ENCODE peak calls at places on chromosomes 1 and 21, in ten cellular contexts. One of them, this sample, is unnamed.

GRCh38 chr21:26587621-26588260 is 14.7 kb upstream of the CYYR1 start:
- DNase-seq in activated naive CD4-positive, alpha-beta T cell treated with Interleukin-2 at 50 U/mL for 16 hours: no peak
- DNase-seq in AG20443: peak
- DNase-seq in activated T-cell treated with anti-CD3 and anti-CD28 coated beads, Interleukin-2, amount 50 U/mL, for 1 hour: no peak
- DNase-seq in hepatocyte: peak
- DNase-seq in RPMI7951: peak
- DNase-seq in germinal center: no peak
- DNase-seq in omental fat pad: no peak
- DNase-seq in amniotic stem cell: peak
- DNase-seq in effector CD8-positive, alpha-beta T cell: no peak
- DNase-seq in this sample: no peak

GRCh38 chr1:89607888-89608626 is 24.9 kb upstream of the LRRC8C start:
- DNase-seq in activated naive CD4-positive, alpha-beta T cell treated with Interleukin-2 at 50 U/mL for 16 hours: peak
- DNase-seq in AG20443: no peak
- DNase-seq in activated T-cell treated with anti-CD3 and anti-CD28 coated beads, Interleukin-2, amount 50 U/mL, for 1 hour: peak
- DNase-seq in hepatocyte: no peak
- DNase-seq in RPMI7951: no peak
- DNase-seq in germinal center: no peak
- DNase-seq in omental fat pad: no peak
- DNase-seq in amniotic stem cell: no peak
- DNase-seq in effector CD8-positive, alpha-beta T cell: no peak
- DNase-seq in this sample: no peak

GRCh38 chr1:87329051-87329755 is 523 bp downstream of the LMO4 start:
- DNase-seq in activated naive CD4-positive, alpha-beta T cell treated with Interleukin-2 at 50 U/mL for 16 hours: peak
- DNase-seq in AG20443: peak
- DNase-seq in activated T-cell treated with anti-CD3 and anti-CD28 coated beads, Interleukin-2, amount 50 U/mL, for 1 hour: peak
- DNase-seq in hepatocyte: peak
- DNase-seq in RPMI7951: peak
- DNase-seq in germinal center: peak
- DNase-seq in omental fat pad: no peak
- DNase-seq in amniotic stem cell: no peak
- DNase-seq in effector CD8-positive, alpha-beta T cell: peak
- DNase-seq in this sample: no peak

GRCh38 chr1:196438324-196438723 is 169.9 kb downstream of the KCNT2 start:
- DNase-seq in activated naive CD4-positive, alpha-beta T cell treated with Interleukin-2 at 50 U/mL for 16 hours: no peak
- DNase-seq in AG20443: no peak
- DNase-seq in activated T-cell treated with anti-CD3 and anti-CD28 coated beads, Interleukin-2, amount 50 U/mL, for 1 hour: no peak
- DNase-seq in hepatocyte: peak
- DNase-seq in RPMI7951: no peak
- DNase-seq in germinal center: no peak
- DNase-seq in omental fat pad: no peak
- DNase-seq in amniotic stem cell: no peak
- DNase-seq in effector CD8-positive, alpha-beta T cell: no peak
- DNase-seq in this sample: no peak

GRCh38 chr1:192809286-192810252 is 730 bp downstream of the RGS2 start:
- DNase-seq in activated naive CD4-positive, alpha-beta T cell treated with Interleukin-2 at 50 U/mL for 16 hours: peak
- DNase-seq in AG20443: peak
- DNase-seq in activated T-cell treated with anti-CD3 and anti-CD28 coated beads, Interleukin-2, amount 50 U/mL, for 1 hour: no peak
- DNase-seq in hepatocyte: peak
- DNase-seq in RPMI7951: peak
- DNase-seq in germinal center: peak
- DNase-seq in omental fat pad: no peak
- DNase-seq in amniotic stem cell: peak
- DNase-seq in effector CD8-positive, alpha-beta T cell: peak
- DNase-seq in this sample: no peak

GRCh38 chr1:225677350-225678124 is 24.6 kb upstream of the ENAH start:
- DNase-seq in activated naive CD4-positive, alpha-beta T cell treated with Interleukin-2 at 50 U/mL for 16 hours: no peak
- DNase-seq in AG20443: no peak
- DNase-seq in activated T-cell treated with anti-CD3 and anti-CD28 coated beads, Interleukin-2, amount 50 U/mL, for 1 hour: no peak
- DNase-seq in hepatocyte: peak
- DNase-seq in RPMI7951: no peak
- DNase-seq in germinal center: no peak
- DNase-seq in omental fat pad: no peak
- DNase-seq in amniotic stem cell: no peak
- DNase-seq in effector CD8-positive, alpha-beta T cell: no peak
- DNase-seq in this sample: no peak

GRCh38 chr1:11515403-11516300 is 36.7 kb downstream of the DISP3 start:
- DNase-seq in activated naive CD4-positive, alpha-beta T cell treated with Interleukin-2 at 50 U/mL for 16 hours: no peak
- DNase-seq in AG20443: no peak
- DNase-seq in activated T-cell treated with anti-CD3 and anti-CD28 coated beads, Interleukin-2, amount 50 U/mL, for 1 hour: no peak
- DNase-seq in hepatocyte: no peak
- DNase-seq in RPMI7951: no peak
- DNase-seq in germinal center: no peak
- DNase-seq in omental fat pad: peak
- DNase-seq in amniotic stem cell: no peak
- DNase-seq in effector CD8-positive, alpha-beta T cell: no peak
- DNase-seq in this sample: no peak

GRCh38 chr1:165481820-165482532 is 37.0 kb upstream of the RXRG start:
- DNase-seq in activated naive CD4-positive, alpha-beta T cell treated with Interleukin-2 at 50 U/mL for 16 hours: peak
- DNase-seq in AG20443: peak
- DNase-seq in activated T-cell treated with anti-CD3 and anti-CD28 coated beads, Interleukin-2, amount 50 U/mL, for 1 hour: no peak
- DNase-seq in hepatocyte: peak
- DNase-seq in RPMI7951: peak
- DNase-seq in germinal center: no peak
- DNase-seq in omental fat pad: no peak
- DNase-seq in amniotic stem cell: no peak
- DNase-seq in effector CD8-positive, alpha-beta T cell: no peak
- DNase-seq in this sample: peak

GRCh38 chr1:53769184-53769583 is 30.2 kb upstream of the GLIS1 start:
- DNase-seq in activated naive CD4-positive, alpha-beta T cell treated with Interleukin-2 at 50 U/mL for 16 hours: no peak
- DNase-seq in AG20443: no peak
- DNase-seq in activated T-cell treated with anti-CD3 and anti-CD28 coated beads, Interleukin-2, amount 50 U/mL, for 1 hour: no peak
- DNase-seq in hepatocyte: no peak
- DNase-seq in RPMI7951: no peak
- DNase-seq in germinal center: no peak
- DNase-seq in omental fat pad: no peak
- DNase-seq in amniotic stem cell: no peak
- DNase-seq in effector CD8-positive, alpha-beta T cell: no peak
- DNase-seq in this sample: no peak

GRCh38 chr21:15121655-15122120 is 56.9 kb upstream of the NRIP1 start:
- DNase-seq in activated naive CD4-positive, alpha-beta T cell treated with Interleukin-2 at 50 U/mL for 16 hours: no peak
- DNase-seq in AG20443: no peak
- DNase-seq in activated T-cell treated with anti-CD3 and anti-CD28 coated beads, Interleukin-2, amount 50 U/mL, for 1 hour: no peak
- DNase-seq in hepatocyte: peak
- DNase-seq in RPMI7951: no peak
- DNase-seq in germinal center: no peak
- DNase-seq in omental fat pad: no peak
- DNase-seq in amniotic stem cell: no peak
- DNase-seq in effector CD8-positive, alpha-beta T cell: no peak
- DNase-seq in this sample: no peak

GRCh38 chr1:247647864-247648263 is 31.7 kb downstream of the OR13G1 start:
- DNase-seq in activated naive CD4-positive, alpha-beta T cell treated with Interleukin-2 at 50 U/mL for 16 hours: no peak
- DNase-seq in AG20443: no peak
- DNase-seq in activated T-cell treated with anti-CD3 and anti-CD28 coated beads, Interleukin-2, amount 50 U/mL, for 1 hour: no peak
- DNase-seq in hepatocyte: no peak
- DNase-seq in RPMI7951: peak
- DNase-seq in germinal center: no peak
- DNase-seq in omental fat pad: no peak
- DNase-seq in amniotic stem cell: no peak
- DNase-seq in effector CD8-positive, alpha-beta T cell: no peak
- DNase-seq in this sample: no peak

GRCh38 chr1:40389871-40390560 is 16.5 kb downstream of the SMAP2 start:
- DNase-seq in activated naive CD4-positive, alpha-beta T cell treated with Interleukin-2 at 50 U/mL for 16 hours: no peak
- DNase-seq in AG20443: peak
- DNase-seq in activated T-cell treated with anti-CD3 and anti-CD28 coated beads, Interleukin-2, amount 50 U/mL, for 1 hour: no peak
- DNase-seq in hepatocyte: peak
- DNase-seq in RPMI7951: no peak
- DNase-seq in germinal center: no peak
- DNase-seq in omental fat pad: no peak
- DNase-seq in amniotic stem cell: no peak
- DNase-seq in effector CD8-positive, alpha-beta T cell: no peak
- DNase-seq in this sample: no peak

GRCh38 chr21:15001773-15002647 is 62.8 kb downstream of the NRIP1 start:
- DNase-seq in activated naive CD4-positive, alpha-beta T cell treated with Interleukin-2 at 50 U/mL for 16 hours: no peak
- DNase-seq in AG20443: no peak
- DNase-seq in activated T-cell treated with anti-CD3 and anti-CD28 coated beads, Interleukin-2, amount 50 U/mL, for 1 hour: no peak
- DNase-seq in hepatocyte: no peak
- DNase-seq in RPMI7951: no peak
- DNase-seq in germinal center: peak
- DNase-seq in omental fat pad: no peak
- DNase-seq in amniotic stem cell: no peak
- DNase-seq in effector CD8-positive, alpha-beta T cell: no peak
- DNase-seq in this sample: no peak

GRCh38 chr1:202571719-202572339 is 138.4 kb downstream of the SYT2 start:
- DNase-seq in activated naive CD4-positive, alpha-beta T cell treated with Interleukin-2 at 50 U/mL for 16 hours: no peak
- DNase-seq in AG20443: peak
- DNase-seq in activated T-cell treated with anti-CD3 and anti-CD28 coated beads, Interleukin-2, amount 50 U/mL, for 1 hour: no peak
- DNase-seq in hepatocyte: peak
- DNase-seq in RPMI7951: peak
- DNase-seq in germinal center: peak
- DNase-seq in omental fat pad: no peak
- DNase-seq in amniotic stem cell: peak
- DNase-seq in effector CD8-positive, alpha-beta T cell: no peak
- DNase-seq in this sample: no peak

GRCh38 chr1:14926818-14927555 is 226.6 kb upstream of the TMEM51 start:
- DNase-seq in activated naive CD4-positive, alpha-beta T cell treated with Interleukin-2 at 50 U/mL for 16 hours: no peak
- DNase-seq in AG20443: no peak
- DNase-seq in activated T-cell treated with anti-CD3 and anti-CD28 coated beads, Interleukin-2, amount 50 U/mL, for 1 hour: no peak
- DNase-seq in hepatocyte: no peak
- DNase-seq in RPMI7951: no peak
- DNase-seq in germinal center: no peak
- DNase-seq in omental fat pad: no peak
- DNase-seq in amniotic stem cell: no peak
- DNase-seq in effector CD8-positive, alpha-beta T cell: no peak
- DNase-seq in this sample: no peak

GRCh38 chr1:227941509-227942020 is 6.2 kb downstream of the WNT9A start:
- DNase-seq in activated naive CD4-positive, alpha-beta T cell treated with Interleukin-2 at 50 U/mL for 16 hours: no peak
- DNase-seq in AG20443: no peak
- DNase-seq in activated T-cell treated with anti-CD3 and anti-CD28 coated beads, Interleukin-2, amount 50 U/mL, for 1 hour: peak
- DNase-seq in hepatocyte: no peak
- DNase-seq in RPMI7951: no peak
- DNase-seq in germinal center: no peak
- DNase-seq in omental fat pad: no peak
- DNase-seq in amniotic stem cell: no peak
- DNase-seq in effector CD8-positive, alpha-beta T cell: no peak
- DNase-seq in this sample: no peak

GRCh38 chr1:85374160-85374559 is 90.8 kb downstream of the DDAH1 start:
- DNase-seq in activated naive CD4-positive, alpha-beta T cell treated with Interleukin-2 at 50 U/mL for 16 hours: no peak
- DNase-seq in AG20443: peak
- DNase-seq in activated T-cell treated with anti-CD3 and anti-CD28 coated beads, Interleukin-2, amount 50 U/mL, for 1 hour: no peak
- DNase-seq in hepatocyte: no peak
- DNase-seq in RPMI7951: peak
- DNase-seq in germinal center: no peak
- DNase-seq in omental fat pad: no peak
- DNase-seq in amniotic stem cell: no peak
- DNase-seq in effector CD8-positive, alpha-beta T cell: no peak
- DNase-seq in this sample: no peak

GRCh38 chr1:22739648-22740385 is 29.2 kb downstream of the EPHB2 start:
- DNase-seq in activated naive CD4-positive, alpha-beta T cell treated with Interleukin-2 at 50 U/mL for 16 hours: no peak
- DNase-seq in AG20443: peak
- DNase-seq in activated T-cell treated with anti-CD3 and anti-CD28 coated beads, Interleukin-2, amount 50 U/mL, for 1 hour: no peak
- DNase-seq in hepatocyte: peak
- DNase-seq in RPMI7951: peak
- DNase-seq in germinal center: no peak
- DNase-seq in omental fat pad: peak
- DNase-seq in amniotic stem cell: no peak
- DNase-seq in effector CD8-positive, alpha-beta T cell: no peak
- DNase-seq in this sample: peak

GRCh38 chr1:23561813-23562100 is 2.5 kb upstream of the ID3 start:
- DNase-seq in activated naive CD4-positive, alpha-beta T cell treated with Interleukin-2 at 50 U/mL for 16 hours: no peak
- DNase-seq in AG20443: no peak
- DNase-seq in activated T-cell treated with anti-CD3 and anti-CD28 coated beads, Interleukin-2, amount 50 U/mL, for 1 hour: no peak
- DNase-seq in hepatocyte: no peak
- DNase-seq in RPMI7951: peak
- DNase-seq in germinal center: no peak
- DNase-seq in omental fat pad: no peak
- DNase-seq in amniotic stem cell: no peak
- DNase-seq in effector CD8-positive, alpha-beta T cell: no peak
- DNase-seq in this sample: no peak

GRCh38 chr1:21564521-21565095 is 55.4 kb downstream of the ALPL start:
- DNase-seq in activated naive CD4-positive, alpha-beta T cell treated with Interleukin-2 at 50 U/mL for 16 hours: no peak
- DNase-seq in AG20443: no peak
- DNase-seq in activated T-cell treated with anti-CD3 and anti-CD28 coated beads, Interleukin-2, amount 50 U/mL, for 1 hour: no peak
- DNase-seq in hepatocyte: no peak
- DNase-seq in RPMI7951: peak
- DNase-seq in germinal center: no peak
- DNase-seq in omental fat pad: no peak
- DNase-seq in amniotic stem cell: no peak
- DNase-seq in effector CD8-positive, alpha-beta T cell: no peak
- DNase-seq in this sample: no peak

GRCh38 chr21:43864313-43864805 is 664 bp upstream of the AGPAT3 start:
- DNase-seq in activated naive CD4-positive, alpha-beta T cell treated with Interleukin-2 at 50 U/mL for 16 hours: peak
- DNase-seq in AG20443: peak
- DNase-seq in activated T-cell treated with anti-CD3 and anti-CD28 coated beads, Interleukin-2, amount 50 U/mL, for 1 hour: peak
- DNase-seq in hepatocyte: peak
- DNase-seq in RPMI7951: peak
- DNase-seq in germinal center: peak
- DNase-seq in omental fat pad: no peak
- DNase-seq in amniotic stem cell: no peak
- DNase-seq in effector CD8-positive, alpha-beta T cell: no peak
- DNase-seq in this sample: no peak

GRCh38 chr21:25887646-25888321 is 153.0 kb downstream of the GABPA start:
- DNase-seq in activated naive CD4-positive, alpha-beta T cell treated with Interleukin-2 at 50 U/mL for 16 hours: no peak
- DNase-seq in AG20443: no peak
- DNase-seq in activated T-cell treated with anti-CD3 and anti-CD28 coated beads, Interleukin-2, amount 50 U/mL, for 1 hour: no peak
- DNase-seq in hepatocyte: peak
- DNase-seq in RPMI7951: no peak
- DNase-seq in germinal center: no peak
- DNase-seq in omental fat pad: no peak
- DNase-seq in amniotic stem cell: no peak
- DNase-seq in effector CD8-positive, alpha-beta T cell: no peak
- DNase-seq in this sample: no peak

GRCh38 chr1:58818075-58818474 is 34.2 kb upstream of the JUN start:
- DNase-seq in activated naive CD4-positive, alpha-beta T cell treated with Interleukin-2 at 50 U/mL for 16 hours: no peak
- DNase-seq in AG20443: peak
- DNase-seq in activated T-cell treated with anti-CD3 and anti-CD28 coated beads, Interleukin-2, amount 50 U/mL, for 1 hour: no peak
- DNase-seq in hepatocyte: no peak
- DNase-seq in RPMI7951: peak
- DNase-seq in germinal center: no peak
- DNase-seq in omental fat pad: no peak
- DNase-seq in amniotic stem cell: peak
- DNase-seq in effector CD8-positive, alpha-beta T cell: no peak
- DNase-seq in this sample: no peak

GRCh38 chr1:247681288-247681897 is 1.9 kb upstream of the OR13G1 start:
- DNase-seq in activated naive CD4-positive, alpha-beta T cell treated with Interleukin-2 at 50 U/mL for 16 hours: peak
- DNase-seq in AG20443: peak
- DNase-seq in activated T-cell treated with anti-CD3 and anti-CD28 coated beads, Interleukin-2, amount 50 U/mL, for 1 hour: no peak
- DNase-seq in hepatocyte: peak
- DNase-seq in RPMI7951: peak
- DNase-seq in germinal center: peak
- DNase-seq in omental fat pad: no peak
- DNase-seq in amniotic stem cell: no peak
- DNase-seq in effector CD8-positive, alpha-beta T cell: no peak
- DNase-seq in this sample: no peak

GRCh38 chr1:87495870-87496269 is 167.2 kb downstream of the LMO4 start:
- DNase-seq in activated naive CD4-positive, alpha-beta T cell treated with Interleukin-2 at 50 U/mL for 16 hours: no peak
- DNase-seq in AG20443: no peak
- DNase-seq in activated T-cell treated with anti-CD3 and anti-CD28 coated beads, Interleukin-2, amount 50 U/mL, for 1 hour: no peak
- DNase-seq in hepatocyte: no peak
- DNase-seq in RPMI7951: no peak
- DNase-seq in germinal center: no peak
- DNase-seq in omental fat pad: no peak
- DNase-seq in amniotic stem cell: no peak
- DNase-seq in effector CD8-positive, alpha-beta T cell: no peak
- DNase-seq in this sample: no peak

GRCh38 chr21:44442266-44443125 is 12.8 kb upstream of the LRRC3 start:
- DNase-seq in activated naive CD4-positive, alpha-beta T cell treated with Interleukin-2 at 50 U/mL for 16 hours: no peak
- DNase-seq in AG20443: no peak
- DNase-seq in activated T-cell treated with anti-CD3 and anti-CD28 coated beads, Interleukin-2, amount 50 U/mL, for 1 hour: no peak
- DNase-seq in hepatocyte: no peak
- DNase-seq in RPMI7951: no peak
- DNase-seq in germinal center: no peak
- DNase-seq in omental fat pad: no peak
- DNase-seq in amniotic stem cell: no peak
- DNase-seq in effector CD8-positive, alpha-beta T cell: no peak
- DNase-seq in this sample: no peak

GRCh38 chr1:162117039-162117816 is 47.7 kb downstream of the NOS1AP start:
- DNase-seq in activated naive CD4-positive, alpha-beta T cell treated with Interleukin-2 at 50 U/mL for 16 hours: no peak
- DNase-seq in AG20443: no peak
- DNase-seq in activated T-cell treated with anti-CD3 and anti-CD28 coated beads, Interleukin-2, amount 50 U/mL, for 1 hour: no peak
- DNase-seq in hepatocyte: no peak
- DNase-seq in RPMI7951: no peak
- DNase-seq in germinal center: no peak
- DNase-seq in omental fat pad: no peak
- DNase-seq in amniotic stem cell: no peak
- DNase-seq in effector CD8-positive, alpha-beta T cell: no peak
- DNase-seq in this sample: no peak

GRCh38 chr1:174160109-174160473 is 771 bp downstream of the RABGAP1L start:
- DNase-seq in activated naive CD4-positive, alpha-beta T cell treated with Interleukin-2 at 50 U/mL for 16 hours: peak
- DNase-seq in AG20443: peak
- DNase-seq in activated T-cell treated with anti-CD3 and anti-CD28 coated beads, Interleukin-2, amount 50 U/mL, for 1 hour: no peak
- DNase-seq in hepatocyte: peak
- DNase-seq in RPMI7951: peak
- DNase-seq in germinal center: peak
- DNase-seq in omental fat pad: peak
- DNase-seq in amniotic stem cell: peak
- DNase-seq in effector CD8-positive, alpha-beta T cell: no peak
- DNase-seq in this sample: peak

This sample was measured in GOT3.